ENCODE peak calls at places on chromosomes 6 and 20, in four cellular contexts. L, A, P and T are unnamed samples. For H3K4me1, the result is how much of the 10 kb centered on the place peaks cover.

GRCh38 chr6:39823187-39823815 is 31.1 kb downstream of the DAAM2 start:
- DNase-seq in A (peak), P (peak), L (peak), T (no peak)

GRCh38 chr20:58711266-58712051 is 18.9 kb downstream of the NPEPL1 start:
- DNase-seq in A (peak), P (peak), L (peak), T (peak)

GRCh38 chr20:59316911-59317310 is 16.5 kb downstream of the EDN3 start:
- DNase-seq in A (no peak), L (no peak), P (no peak), T (no peak)

GRCh38 chr20:62854121-62854520 is 7.5 kb downstream of the TCFL5 start:
- DNase-seq in L (no peak), P (no peak), A (no peak), T (no peak)

GRCh38 chr20:4626228-4626627 is 95.5 kb upstream of the PRND start:
- DNase-seq in A (no peak), L (no peak), P (no peak), T (no peak)

GRCh38 chr6:99307295-99307907 is 42.1 kb downstream of the FAXC start:
- DNase-seq in A (no peak), P (no peak), L (no peak), T (no peak)

GRCh38 chr6:168558686-168559085 is 117.7 kb downstream of the SMOC2 start:
- DNase-seq in L (no peak), A (no peak), P (no peak), T (no peak)

GRCh38 chr6:38784506-38785235 is 69.6 kb downstream of the DNAH8 start:
- DNase-seq in P (no peak), A (no peak), L (no peak), T (no peak)

GRCh38 chr20:14193885-14194284 is 143.5 kb downstream of the FLRT3 start:
- DNase-seq in A (no peak), P (no peak), L (no peak), T (no peak)

GRCh38 chr6:157488635-157489226 is 107.7 kb downstream of the ZDHHC14 start:
- DNase-seq in A (no peak), L (no peak), P (no peak), T (no peak)

GRCh38 chr20:32240220-32240619 is 32.5 kb downstream of the POFUT1 start:
- DNase-seq in P (no peak), A (no peak), L (no peak), T (no peak)

GRCh38 chr6:341914-342831 is 49.4 kb upstream of the IRF4 start:
- DNase-seq in P (no peak), L (no peak), A (peak), T (no peak)

GRCh38 chr20:19522080-19522801 is 235.8 kb upstream of the RIN2 start:
- DNase-seq in A (no peak), P (no peak), L (no peak), T (no peak)

GRCh38 chr20:25306991-25307903 is 59.4 kb downstream of the PYGB start:
- DNase-seq in A (no peak), L (no peak), P (no peak), T (no peak)

GRCh38 chr6:10030942-10031537 is 383.8 kb downstream of the TFAP2A start:
- DNase-seq in P (no peak), A (no peak), L (no peak), T (no peak)

GRCh38 chr6:137976430-137976829 is 109.4 kb downstream of the TNFAIP3 start:
- DNase-seq in A (no peak), L (no peak), P (no peak), T (no peak)

GRCh38 chr6:127176175-127176574 is 57.7 kb downstream of the RSPO3 start:
- DNase-seq in P (no peak), L (no peak), A (no peak), T (no peak)

GRCh38 chr20:36684747-36685146 is 38.8 kb upstream of the SLA2 start:
- DNase-seq in L (no peak), A (no peak), P (no peak), T (no peak)

GRCh38 chr6:69146385-69146784 is 511.3 kb downstream of the ADGRB3 start:
- DNase-seq in L (no peak), A (no peak), P (no peak), T (no peak)

GRCh38 chr6:98834060-98835031 is at the start of gene POU3F2:
- DNase-seq in A (peak), P (peak), L (peak), T (peak)

GRCh38 chr20:61444637-61445036 is 192.6 kb downstream of the CDH4 start:
- DNase-seq in L (no peak), A (no peak), P (no peak), T (no peak)

GRCh38 chr20:13684566-13685222 is 46.0 kb upstream of the TASP1 start:
- DNase-seq in L (no peak), P (no peak), A (no peak), T (no peak)

GRCh38 chr6:84842526-84843161 is 78.2 kb upstream of the TBX18 start:
- DNase-seq in L (no peak), P (no peak), A (no peak), T (no peak)

GRCh38 chr20:34415079-34415478 is 52.0 kb downstream of the ITCH start:
- DNase-seq in A (no peak), L (no peak), P (no peak), T (no peak)

GRCh38 chr20:57508831-57509230 is 16.1 kb downstream of the CTCFL start:
- DNase-seq in A (no peak), L (no peak), P (no peak), T (no peak)

GRCh38 chr6:79763301-79763700 is 132.2 kb downstream of the SH3BGRL2 start:
- DNase-seq in L (no peak), P (no peak), A (no peak), T (no peak)

GRCh38 chr20:37381621-37382538 is 35.9 kb downstream of the SRC start:
- DNase-seq in P (no peak), L (no peak), A (peak), T (no peak)

GRCh38 chr6:155647354-155647753 is 191.7 kb upstream of the NOX3 start:
- DNase-seq in A (no peak), P (no peak), L (no peak), T (no peak)

GRCh38 chr6:167141667-167142432 is 15.9 kb downstream of the GPR31 start:
- DNase-seq in L (peak), P (peak), A (peak), T (peak)

DNA sequence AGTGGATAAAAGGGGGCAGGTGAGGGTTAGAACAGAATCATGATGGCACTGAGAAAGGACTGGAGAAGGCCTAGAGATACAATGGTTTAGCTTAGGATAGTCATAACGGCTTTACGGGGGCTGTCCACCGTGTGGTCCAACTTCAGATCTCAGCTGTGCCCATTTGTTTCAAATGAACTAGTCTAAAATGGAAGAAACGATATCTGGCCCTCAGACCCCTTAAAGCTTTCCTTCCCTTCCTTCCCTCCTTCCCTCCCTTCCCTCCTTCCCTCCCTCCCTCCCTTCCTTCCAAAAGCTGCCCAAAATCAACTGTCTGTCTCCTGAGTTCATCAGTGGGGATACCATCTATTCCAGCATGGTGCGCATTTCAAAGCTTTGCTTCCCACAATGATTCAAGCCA is 27.9 kb downstream of the TRAM2 start:
- DNase-seq in P (no peak), L (no peak), A (no peak), T (no peak)
- H3K4me1 ChIP-seq in P (under half), L (half or more), A (under half), T (half or more)

GRCh38 chr6:3594196-3594595 is 137.3 kb upstream of the SLC22A23 start:
- DNase-seq in P (no peak), L (no peak), A (no peak), T (no peak)

GRCh38 chr6:3593161-3593560 is 136.3 kb upstream of the SLC22A23 start:
- DNase-seq in P (no peak), L (no peak), A (no peak), T (no peak)

GRCh38 chr6:3587660-3588059 is 130.8 kb upstream of the SLC22A23 start:
- DNase-seq in L (no peak), A (no peak), P (no peak), T (no peak)

GRCh38 chr6:3592371-3592941 is 135.6 kb upstream of the SLC22A23 start:
- DNase-seq in L (no peak), P (peak), A (no peak), T (no peak)

GRCh38 chr6:3591970-3592369 is 135.1 kb upstream of the SLC22A23 start:
- DNase-seq in P (no peak), L (no peak), A (no peak), T (no peak)
- H3K4me1 ChIP-seq in P (under half), L (under half), A (under half), T (under half)

GRCh38 chr6:45653117-45653883 is 275.6 kb upstream of the SUPT3H start:
- DNase-seq in L (no peak), P (no peak), A (no peak), T (no peak)
- H3K4me1 ChIP-seq in L (under half), P (under half), A (under half), T (under half)

GRCh38 chr6:35611235-35611634 is 77.5 kb downstream of the FKBP5 start:
- DNase-seq in A (no peak), P (no peak), L (no peak), T (no peak)
- H3K4me1 ChIP-seq in A (under half), P (half or more), L (under half), T (under half)

DNA sequence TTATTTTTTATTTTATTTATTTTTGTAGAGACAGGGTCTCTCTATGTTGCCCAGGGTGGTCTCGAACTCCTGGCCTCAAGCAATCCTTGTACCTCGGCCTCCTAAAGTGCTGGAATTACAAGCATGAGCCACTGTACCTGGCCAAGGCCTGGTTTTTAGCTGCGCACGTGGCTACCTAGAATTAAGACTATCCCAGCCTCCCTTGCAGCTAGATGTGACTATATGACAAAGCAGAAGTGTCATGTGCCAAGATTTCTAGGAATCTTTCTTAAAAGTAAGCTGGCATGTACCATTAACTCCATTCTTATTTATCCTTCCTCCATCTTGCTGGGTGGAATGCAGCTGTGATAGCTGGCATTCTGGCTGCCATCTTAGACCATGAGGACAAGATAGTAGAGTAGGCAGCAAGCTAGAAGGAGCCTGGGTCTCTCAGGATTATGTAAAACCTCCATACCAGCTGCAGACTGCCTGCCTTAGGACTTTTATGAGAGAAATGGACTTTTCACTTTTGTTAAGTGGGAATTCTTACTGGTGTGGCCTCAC is 2.1 kb upstream of the SPDEF start:
- DNase-seq in A (no peak), L (no peak), P (no peak), T (no peak)
- H3K4me1 ChIP-seq in A (under half), L (under half), P (under half), T (under half)